ENCODE peak calls at places on chromosomes 13 and 19, in four cellular contexts. G is NB4, K is stomach, J is uterus. O is an unnamed sample.

GRCh38 chr19:46955114-46955812 is 64.4 kb upstream of the NPAS1 start:
- DNase-seq in K (no peak), J (no peak), G (peak), O (peak)

GRCh38 chr13:46795321-46795720 is 1.6 kb downstream of the ESD start:
- DNase-seq in G (peak), J (no peak), K (no peak), O (no peak)

GRCh38 chr19:1206733-1207301 is 1.2 kb downstream of the STK11 start:
- DNase-seq in K (no peak), J (no peak), G (peak), O (peak)

GRCh38 chr19:5851302-5851701 is at the start of gene FUT3:
- DNase-seq in J (no peak), G (no peak), K (peak), O (no peak)

GRCh38 chr19:39550197-39550596 is 10.2 kb upstream of the EID2 start:
- DNase-seq in J (no peak), G (no peak), K (no peak), O (peak)

GRCh38 chr13:111080642-111081041 is 34.5 kb upstream of the ARHGEF7 start:
- DNase-seq in J (no peak), G (no peak), K (no peak), O (no peak)

GRCh38 chr13:75359266-75359665 is 122.7 kb downstream of the TBC1D4 start:
- DNase-seq in G (no peak), K (no peak), J (no peak), O (no peak)

GRCh38 chr19:5354403-5354802 is 13.8 kb upstream of the PTPRS start:
- DNase-seq in K (no peak), J (no peak), G (peak), O (peak)

GRCh38 chr19:34503546-34504272 is 22.2 kb downstream of the WTIP start:
- DNase-seq in J (no peak), G (no peak), K (peak), O (no peak)

GRCh38 chr13:83622422-83622784 is 259.9 kb downstream of the SLITRK1 start:
- DNase-seq in K (no peak), G (no peak), J (no peak), O (no peak)

GRCh38 chr13:102286326-102286725 is 115.5 kb downstream of the FGF14 start:
- DNase-seq in G (no peak), J (no peak), K (no peak), O (no peak)

GRCh38 chr19:48770223-48770622 is 14.9 kb downstream of the FGF21 start:
- DNase-seq in K (no peak), G (no peak), J (no peak), O (no peak)

GRCh38 chr13:50104493-50104892 is 89.2 kb downstream of the KCNRG start:
- DNase-seq in G (no peak), K (no peak), J (no peak), O (no peak)

GRCh38 chr13:99590519-99591011 is 89.3 kb downstream of the TM9SF2 start:
- DNase-seq in G (no peak), J (no peak), K (no peak), O (no peak)

GRCh38 chr19:3276341-3276799 is 51.9 kb downstream of the CELF5 start:
- DNase-seq in G (no peak), J (no peak), K (peak), O (peak)

GRCh38 chr13:109496216-109496615 is 290.2 kb downstream of the IRS2 start:
- DNase-seq in J (no peak), K (no peak), G (no peak), O (no peak)

GRCh38 chr19:35345671-35346111 is 2.0 kb upstream of the FFAR1 start:
- DNase-seq in G (no peak), K (no peak), J (no peak), O (no peak)

GRCh38 chr19:43609872-43610271 is 2.0 kb upstream of the SRRM5 start:
- DNase-seq in G (no peak), K (no peak), J (no peak), O (no peak)

GRCh38 chr19:15652559-15653278 is 12.0 kb downstream of the CYP4F3 start:
- DNase-seq in K (no peak), J (no peak), G (no peak), O (no peak)

GRCh38 chr13:108214511-108215383 is 589 bp downstream of the LIG4 start:
- DNase-seq in J (peak), G (no peak), K (no peak), O (peak)
- H3K4me3 ChIP-seq in J (peak), G (peak), K (peak), O (peak)

GRCh38 chr13:62119739-62120700 is 704.4 kb upstream of the PCDH20 start:
- DNase-seq in G (peak), K (no peak), J (no peak), O (peak)
- TF ChIP-seq CTCF in G (no peak), K (peak), J (peak), O (no peak)

GRCh38 chr13:22168437-22168836 is 497.6 kb downstream of the FGF9 start:
- DNase-seq in J (no peak), G (no peak), K (no peak), O (no peak)
- H3K4me3 ChIP-seq in J (no peak), G (no peak), K (no peak), O (no peak)

DNA sequence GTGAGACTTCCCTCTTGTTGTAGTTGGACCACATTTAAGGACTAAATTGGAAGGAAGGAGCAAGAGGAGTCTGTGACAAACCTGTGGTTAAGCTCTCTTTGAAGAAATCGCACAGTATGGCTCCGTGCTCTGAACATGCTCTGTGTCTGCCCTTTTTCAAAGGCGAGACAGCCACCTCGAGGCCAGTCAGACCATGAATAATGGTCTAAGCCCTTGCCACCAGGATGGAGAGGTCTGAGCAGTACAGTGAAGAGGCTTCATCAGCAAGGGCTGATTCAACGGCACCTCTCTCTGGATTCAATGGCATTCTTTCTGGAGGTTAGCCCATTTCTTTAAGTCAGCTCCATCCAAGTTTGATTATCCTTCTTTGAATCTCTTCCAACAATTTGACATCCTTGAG is 30.9 kb downstream of the FAM216B start:
- DNase-seq in G (no peak), J (no peak), K (no peak), O (no peak)
- TF ChIP-seq CTCF in G (no peak), J (no peak), K (no peak), O (no peak)

DNA sequence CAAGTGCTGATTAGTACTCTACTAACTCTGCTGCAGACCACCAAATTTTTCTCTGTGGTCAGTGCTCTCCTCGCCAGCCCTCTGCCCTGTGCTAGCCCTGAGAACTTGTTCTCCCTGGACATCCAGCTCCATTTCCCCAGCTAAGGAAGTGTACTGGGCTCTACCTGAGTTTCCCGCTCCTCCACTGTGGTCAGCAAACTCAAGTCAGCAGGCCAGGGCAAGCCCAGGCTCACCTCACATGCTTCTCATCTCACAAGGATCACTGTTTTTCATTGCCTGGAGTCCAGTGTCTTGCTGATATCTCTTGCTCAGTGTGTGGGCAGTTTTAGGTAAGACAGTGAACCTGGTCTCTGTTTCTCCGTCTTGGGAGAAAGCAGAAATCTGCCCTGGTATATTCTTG is 201.4 kb downstream of the FOXO1 start:
- DNase-seq in J (no peak), G (no peak), K (no peak), O (no peak)
- H3K4me3 ChIP-seq in J (no peak), G (no peak), K (no peak), O (no peak)

DNA sequence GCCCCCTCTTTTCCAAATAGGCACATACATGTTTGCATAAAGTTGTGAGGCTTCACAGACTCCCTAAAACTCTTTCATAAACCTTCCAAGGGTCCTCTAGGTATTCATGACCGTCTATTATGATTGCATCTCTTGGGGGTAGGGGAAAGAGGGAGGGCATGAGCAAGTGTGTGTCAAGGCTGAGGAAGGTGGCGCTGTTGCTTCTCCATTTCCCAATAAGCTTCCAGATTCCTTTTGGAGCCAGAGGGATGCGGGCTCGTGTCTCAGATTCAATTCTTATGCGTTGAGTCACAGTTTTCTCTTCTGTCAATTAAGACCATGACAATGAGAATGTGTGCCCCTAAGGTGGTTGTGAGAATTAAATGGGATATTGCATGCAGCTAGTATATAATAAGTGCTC is 51.0 kb upstream of the CYP2A7 start:
- DNase-seq in G (no peak), K (no peak), J (no peak), O (no peak)
- TF ChIP-seq CTCF in G (no peak), K (no peak), J (no peak), O (no peak)

DNA sequence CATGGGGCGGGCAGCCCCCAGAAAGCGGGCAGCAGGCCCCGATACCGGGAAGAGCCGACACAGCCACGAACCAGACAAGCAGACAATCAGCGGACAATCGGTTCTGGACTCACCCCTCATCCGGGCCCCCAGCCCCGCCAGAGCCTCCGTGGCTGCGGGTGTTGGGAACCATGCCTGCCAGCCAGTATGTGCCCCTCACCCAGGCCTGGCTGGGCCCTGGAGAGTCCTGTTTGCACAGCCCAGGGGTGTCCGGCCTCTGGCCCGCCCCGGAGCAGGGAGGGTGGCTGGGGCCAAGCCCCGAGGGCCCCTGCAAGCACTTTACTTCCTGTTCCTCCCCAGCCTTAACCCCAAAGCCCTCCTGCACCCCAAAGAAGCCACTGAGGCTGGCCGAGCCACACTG is 7.8 kb downstream of the PODNL1 start:
- DNase-seq in J (no peak), K (no peak), G (no peak), O (no peak)
- H3K4me3 ChIP-seq in J (no peak), K (no peak), G (no peak), O (no peak)